ENCODE peak calls at places on chromosomes 16 and 17, in five cellular contexts. B is A549, R is transverse colon, Y is ovary, G is heart left ventricle. S is an unnamed sample.

GRCh38 chr17:61294286-61294685 is 105.4 kb upstream of the TBX2 start:
- DNase-seq in G (no peak), R (no peak), Y (no peak), B (no peak), S (no peak)

GRCh38 chr17:58710948-58711552 is 18.6 kb downstream of the RAD51C start:
- DNase-seq in R (peak; percentile 10), Y (no peak), B (peak; percentile 71), G (no peak), S (peak; percentile 36)

GRCh38 chr17:38657824-38658740 is 16.7 kb downstream of the EPOP start:
- DNase-seq in Y (no peak), R (no peak), G (no peak), B (no peak), S (no peak)

GRCh38 chr17:66436643-66437042 is 134.2 kb downstream of the PRKCA start:
- DNase-seq in G (no peak), R (no peak), Y (no peak), B (no peak), S (no peak)

GRCh38 chr16:3793161-3793576 is 75.8 kb upstream of the TRAP1 start:
- DNase-seq in G (no peak), B (peak; percentile 11), Y (peak; percentile 62), R (no peak), S (no peak)

GRCh38 chr17:17725853-17726720 is 44.8 kb downstream of the RAI1 start:
- DNase-seq in Y (no peak), G (no peak), B (no peak), R (no peak), S (no peak)

GRCh38 chr16:88566158-88566557 is 4.0 kb upstream of the ZC3H18 start:
- DNase-seq in B (no peak), G (peak; percentile 3), Y (no peak), R (no peak), S (no peak)

GRCh38 chr16:19555938-19556778 is 655 bp downstream of the VPS35L start:
- DNase-seq in B (peak; percentile 68), R (peak; percentile 11), Y (no peak), G (no peak), S (no peak)

GRCh38 chr17:68512967-68513474 is 791 bp downstream of the PRKAR1A start:
- DNase-seq in G (no peak), B (peak; percentile 69), Y (no peak), R (peak; percentile 24), S (no peak)

GRCh38 chr16:55443855-55444254 is 35.1 kb upstream of the MMP2 start:
- DNase-seq in B (no peak), G (no peak), R (no peak), Y (no peak), S (no peak)

GRCh38 chr17:74244543-74244942 is 29.5 kb upstream of the DNAI2 start:
- DNase-seq in R (no peak), G (no peak), B (no peak), Y (no peak), S (peak; percentile 27)

GRCh38 chr17:7897773-7898172 is 9.2 kb downstream of the CHD3 start:
- DNase-seq in B (peak; percentile 72), R (peak; percentile 27), G (no peak), Y (no peak), S (no peak)

GRCh38 chr17:50721194-50722010 is 2.0 kb downstream of the LUC7L3 start:
- DNase-seq in Y (no peak), G (no peak), R (no peak), B (no peak), S (no peak)

GRCh38 chr17:35160354-35161201 is 13.0 kb downstream of the UNC45B start:
- DNase-seq in Y (no peak), G (no peak), R (no peak), B (no peak), S (no peak)

GRCh38 chr16:3652373-3653037 is 2.0 kb upstream of the DNASE1 start:
- DNase-seq in B (no peak), G (no peak), R (peak; percentile 7), Y (no peak), S (peak; percentile 21)

GRCh38 chr17:27783440-27783839 is 16.9 kb downstream of the NOS2 start:
- DNase-seq in Y (no peak), B (no peak), G (no peak), R (no peak), S (no peak)

GRCh38 chr16:20385844-20386832 is 18.4 kb downstream of the PDILT start:
- DNase-seq in R (peak; percentile 64), G (peak; percentile 73), Y (peak; percentile 48), B (peak; percentile 45), S (peak; percentile 89)

GRCh38 chr16:50275428-50276127 is 9.2 kb downstream of the ADCY7 start:
- DNase-seq in B (no peak), G (peak; percentile 57), Y (peak; percentile 6), R (no peak), S (no peak)

GRCh38 chr17:29376667-29377268 is 13.4 kb upstream of the TAOK1 start:
- DNase-seq in B (peak; percentile 55), Y (no peak), R (no peak), G (no peak), S (no peak)

GRCh38 chr17:65459667-65460415 is 101.6 kb downstream of the AXIN2 start:
- DNase-seq in R (no peak), B (no peak), Y (no peak), G (no peak), S (no peak)

GRCh38 chr17:19386974-19387920 is at the start of gene MFAP4:
- DNase-seq in Y (peak; percentile 91), R (peak; percentile 60), B (no peak), G (peak; percentile 82), S (no peak)

GRCh38 chr17:20155258-20156195 is 146.4 kb downstream of the SPECC1 start:
- DNase-seq in R (peak; percentile 99), Y (peak; percentile 98), B (peak; percentile 97), G (peak; percentile 98), S (peak; percentile 100)

GRCh38 chr16:71348262-71349085 is 10.0 kb upstream of the CALB2 start:
- DNase-seq in G (no peak), Y (no peak), R (no peak), B (no peak), S (no peak)

GRCh38 chr16:2520784-2521577 is 810 bp downstream of the AMDHD2 start:
- DNase-seq in Y (peak; percentile 23), R (peak; percentile 59), G (peak; percentile 69), B (no peak), S (peak; percentile 50)

GRCh38 chr17:68184816-68185436 is 62.9 kb upstream of the AMZ2 start:
- DNase-seq in B (no peak), Y (no peak), G (no peak), R (no peak), S (no peak)

GRCh38 chr16:29743827-29744531 is 1.8 kb downstream of the C16orf54 start:
- DNase-seq in B (no peak), G (no peak), Y (no peak), R (peak; percentile 28), S (no peak)

GRCh38 chr16:9854665-9855064 is 327.6 kb downstream of the GRIN2A start:
- DNase-seq in R (no peak), B (no peak), G (no peak), Y (no peak), S (no peak)

GRCh38 chr17:32928527-32929287 is 754 bp downstream of the TMEM98 start:
- DNase-seq in B (no peak), Y (no peak), R (no peak), G (no peak), S (no peak)

GRCh38 chr17:82121660-82122629 is 23.9 kb upstream of the FASN start:
- DNase-seq in B (no peak), R (no peak), Y (no peak), G (no peak), S (no peak)

GRCh38 chr16:57519796-57520360 is 16.5 kb downstream of the CCDC102A start:
- DNase-seq in R (peak; percentile 83), G (peak; percentile 91), B (peak; percentile 68), Y (peak; percentile 75), S (peak; percentile 84)

GRCh38 chr17:1108810-1109605 is 70.8 kb downstream of the ABR start:
- DNase-seq in R (peak; percentile 67), B (peak; percentile 66), G (peak; percentile 88), Y (peak; percentile 49), S (peak; percentile 71)
- TF ChIP-seq POLR2A in R (peak; percentile 75), B (peak; percentile 45), G (peak; percentile 55), Y (peak; percentile 22), S (no peak)

GRCh38 chr17:77182205-77182604 is 41.4 kb downstream of the SEC14L1 start:
- DNase-seq in B (no peak), R (no peak), G (no peak), Y (no peak), S (no peak)
- H3K27ac ChIP-seq in B (no peak overlapping the region), R (no peak overlapping the region), G (peak overlapping the region; percentile 62), Y (no peak overlapping the region), S (no peak overlapping the region)

DNA sequence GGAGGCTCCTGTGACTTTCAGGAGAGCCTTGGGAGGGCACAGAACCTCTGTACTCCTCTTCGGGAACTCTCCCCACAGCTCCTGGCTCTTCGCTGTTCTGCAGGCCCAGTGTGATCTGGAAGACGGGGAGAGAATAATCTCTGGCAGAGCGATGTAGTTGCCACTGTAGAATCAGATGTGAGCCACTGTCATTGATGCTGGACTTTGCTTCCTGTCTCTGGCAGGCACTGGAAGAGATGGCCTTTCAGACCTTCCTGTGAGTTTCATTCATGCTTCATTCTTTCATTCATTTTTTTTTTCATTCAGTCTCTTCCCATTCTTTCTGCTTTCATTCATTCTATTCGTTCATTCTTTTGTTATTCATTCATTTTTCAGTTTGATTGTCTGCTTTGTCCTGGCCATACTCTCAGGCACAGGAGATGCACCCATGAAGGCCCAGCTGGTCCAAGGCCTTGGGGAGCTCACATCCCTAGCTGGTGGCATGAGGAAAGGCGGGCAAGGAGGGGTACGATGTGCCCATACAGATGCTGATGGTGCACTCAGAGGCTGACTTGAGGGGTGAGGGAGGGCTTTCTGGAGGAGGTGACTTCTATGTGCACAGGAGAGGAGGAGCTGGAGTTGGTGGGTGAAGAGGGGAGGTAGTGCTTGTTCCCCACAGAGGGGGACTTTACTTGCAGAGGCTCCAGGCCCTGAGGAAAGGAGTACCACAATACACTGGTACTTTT is 44.2 kb downstream of the CMIP start:
- DNase-seq in G (no peak), B (no peak), R (no peak), Y (no peak), S (no peak)
- H3K4me1 ChIP-seq in G (peaks cover 38% of the 10 kb centered on the region), B (peaks cover 100% of the 10 kb centered on the region), R (peaks cover 60% of the 10 kb centered on the region), Y (peaks cover 17% of the 10 kb centered on the region), S (peaks cover 97% of the 10 kb centered on the region)

GRCh38 chr17:1627987-1628855 is at the start of gene SLC43A2:
- DNase-seq in R (peak; percentile 86), G (peak; percentile 91), B (peak; percentile 88), Y (peak; percentile 69), S (peak; percentile 84)
- TF ChIP-seq POLR2A in R (peak; percentile 54), G (no peak), B (peak; percentile 50), Y (no peak), S (no peak)

DNA sequence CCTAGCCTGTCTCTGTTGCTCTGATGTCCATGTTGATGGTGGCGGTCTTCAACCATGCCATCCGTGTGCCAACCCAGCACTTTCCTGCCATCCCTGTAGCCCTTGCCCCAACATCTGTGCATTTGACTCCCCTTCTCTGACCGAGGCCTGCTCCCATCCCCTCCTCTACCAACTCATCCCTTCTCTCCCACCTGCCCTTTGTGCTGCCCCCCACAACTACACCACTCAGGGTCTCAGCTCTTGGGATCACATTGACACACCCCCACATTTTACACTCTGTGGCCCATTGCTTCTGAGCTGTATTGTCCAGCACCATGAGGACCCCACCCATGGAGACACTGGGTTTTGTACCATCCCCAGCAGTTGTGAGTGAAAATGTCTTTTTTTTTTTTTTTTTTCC is 11.6 kb downstream of the HS3ST3B1 start:
- DNase-seq in B (no peak), G (no peak), R (no peak), Y (no peak), S (no peak)
- H3K27ac ChIP-seq in B (no peak overlapping the region), G (no peak overlapping the region), R (no peak overlapping the region), Y (no peak overlapping the region), S (no peak overlapping the region)